ENCODE peak calls at places on chromosomes 16 and 17, in six cellular contexts. D, E, R, P, X and Y are unnamed samples.

GRCh38 chr17:76824103-76824502 is 44.1 kb upstream of the MGAT5B start:
- DNase-seq in D (no peak), R (no peak), E (no peak), X (no peak), P (no peak), Y (no peak)

GRCh38 chr17:44222112-44222869 is 2.8 kb upstream of the UBTF start:
- DNase-seq in E (peak), P (no peak), R (peak), X (peak), D (peak), Y (peak)

GRCh38 chr16:54106078-54106477 is 180.5 kb downstream of the IRX3 start:
- DNase-seq in P (no peak), D (no peak), X (no peak), E (no peak), R (no peak), Y (no peak)

GRCh38 chr17:9658593-9659211 is 13.4 kb downstream of the USP43 start:
- DNase-seq in D (no peak), E (no peak), P (no peak), X (peak), R (no peak), Y (peak)

GRCh38 chr16:3009568-3010390 is 2.9 kb upstream of the CLDN9 start:
- DNase-seq in R (no peak), D (peak), P (no peak), E (no peak), X (peak), Y (no peak)

GRCh38 chr17:49548506-49549310 is 27.0 kb upstream of the NXPH3 start:
- DNase-seq in P (no peak), R (no peak), E (peak), X (peak), D (no peak), Y (no peak)

GRCh38 chr17:30530346-30531025 is 53.3 kb downstream of the GOSR1 start:
- DNase-seq in E (no peak), X (peak), D (no peak), P (no peak), R (no peak), Y (no peak)

GRCh38 chr17:27669136-27669535 is 38.1 kb downstream of the LGALS9 start:
- DNase-seq in E (no peak), R (no peak), P (no peak), D (no peak), X (no peak), Y (no peak)

GRCh38 chr16:3058173-3059030 is 7.0 kb upstream of the IL32 start:
- DNase-seq in D (no peak), P (no peak), R (peak), E (peak), X (peak), Y (no peak)

GRCh38 chr16:2090819-2091721 is 43.3 kb downstream of the TSC2 start:
- DNase-seq in R (peak), X (peak), P (no peak), E (peak), D (peak), Y (peak)

GRCh38 chr17:36942631-36943125 is 5.4 kb downstream of the LHX1 start:
- DNase-seq in D (no peak), P (no peak), R (no peak), E (no peak), X (no peak), Y (no peak)

GRCh38 chr17:50199651-50200446 is 1.6 kb downstream of the COL1A1 start:
- DNase-seq in P (peak), R (peak), X (peak), E (peak), D (peak), Y (peak)

GRCh38 chr16:63652091-63652490 is 1469.8 kb downstream of the CDH11 start:
- DNase-seq in R (no peak), X (no peak), D (no peak), P (no peak), E (no peak), Y (no peak)

GRCh38 chr16:49995720-49996119 is 29.3 kb upstream of the CNEP1R1 start:
- DNase-seq in R (no peak), D (no peak), P (no peak), E (no peak), X (no peak), Y (no peak)

GRCh38 chr17:13561606-13562270 is 40.0 kb downstream of the HS3ST3A1 start:
- DNase-seq in R (peak), X (no peak), D (no peak), E (no peak), P (no peak), Y (peak)

GRCh38 chr17:61770752-61771533 is 92.4 kb downstream of the BRIP1 start:
- DNase-seq in P (no peak), R (no peak), D (no peak), X (peak), E (peak), Y (peak)

GRCh38 chr17:36632916-36633846 is 31.8 kb downstream of the MRM1 start:
- DNase-seq in X (no peak), D (no peak), R (no peak), E (no peak), P (no peak), Y (no peak)

DNA sequence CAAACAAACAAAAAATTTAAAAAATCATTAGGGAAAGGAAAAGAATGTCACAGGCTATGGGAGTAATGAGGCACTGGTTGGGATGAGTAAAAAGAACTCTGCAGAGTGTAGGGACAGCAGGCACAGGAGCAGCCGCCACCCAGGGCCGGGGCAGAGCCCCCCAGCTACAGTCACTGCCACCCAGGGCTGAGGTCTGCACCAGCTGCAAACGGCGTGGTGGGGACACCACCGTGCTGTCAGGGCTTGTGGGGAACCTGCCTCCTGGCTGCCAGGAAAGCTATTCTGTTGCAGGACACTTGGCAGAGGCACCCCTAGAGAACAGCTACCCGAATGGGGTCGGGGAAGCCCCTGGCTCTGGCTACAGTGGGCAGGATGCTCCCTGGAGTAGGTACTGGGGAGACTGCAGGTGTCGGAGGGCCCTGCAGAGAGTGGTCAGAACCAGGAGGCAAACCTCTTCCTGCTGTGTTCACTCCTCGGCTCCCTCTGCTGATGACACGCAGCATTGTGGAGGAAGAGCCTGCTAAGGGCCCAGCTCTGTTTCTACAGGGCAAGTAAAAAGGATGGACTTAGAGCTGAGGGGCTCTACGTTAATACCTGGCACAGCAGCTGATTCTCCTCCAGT is 32.3 kb upstream of the CAPN15 start:
- DNase-seq in E (peak), D (no peak), X (peak), R (no peak), P (no peak), Y (no peak)
- TF ChIP-seq CTCF in E (peak), D (no peak), X (peak), R (peak), P (no peak), Y (peak)

DNA sequence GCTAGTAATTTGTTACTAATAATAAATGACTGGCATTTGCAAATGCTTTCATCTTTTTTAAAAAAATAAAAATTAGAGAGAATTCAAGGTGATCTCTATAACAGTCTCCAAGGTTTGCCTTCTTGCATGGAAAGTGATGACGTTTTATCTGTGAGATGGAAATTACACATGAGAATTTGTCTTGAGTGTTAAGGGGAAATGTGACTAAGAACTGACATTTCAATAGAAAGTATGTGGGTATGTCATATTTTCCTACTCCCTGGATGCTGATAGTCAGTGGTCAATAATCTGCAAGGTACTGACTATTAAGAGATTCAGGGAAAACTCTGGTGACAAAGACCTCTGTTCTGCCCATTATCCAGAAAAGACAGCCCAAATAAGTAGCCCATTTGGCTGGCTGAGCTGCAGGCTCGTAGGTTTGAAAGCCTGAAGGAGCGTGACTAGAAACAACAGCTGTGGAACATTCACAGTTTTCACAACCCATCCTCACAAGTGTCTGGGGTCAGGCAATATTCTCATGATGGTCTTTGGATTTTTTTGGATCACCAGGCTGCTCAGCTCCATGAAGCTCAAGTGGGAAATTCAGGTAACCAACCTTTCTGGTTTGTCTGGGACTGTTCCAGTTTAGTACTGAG is 49.7 kb upstream of the WSCD1 start:
- DNase-seq in E (no peak), D (no peak), R (no peak), X (no peak), P (no peak), Y (no peak)
- H3K4me3 ChIP-seq in E (no peak), D (no peak), R (no peak), X (no peak), P (no peak), Y (no peak)

DNA sequence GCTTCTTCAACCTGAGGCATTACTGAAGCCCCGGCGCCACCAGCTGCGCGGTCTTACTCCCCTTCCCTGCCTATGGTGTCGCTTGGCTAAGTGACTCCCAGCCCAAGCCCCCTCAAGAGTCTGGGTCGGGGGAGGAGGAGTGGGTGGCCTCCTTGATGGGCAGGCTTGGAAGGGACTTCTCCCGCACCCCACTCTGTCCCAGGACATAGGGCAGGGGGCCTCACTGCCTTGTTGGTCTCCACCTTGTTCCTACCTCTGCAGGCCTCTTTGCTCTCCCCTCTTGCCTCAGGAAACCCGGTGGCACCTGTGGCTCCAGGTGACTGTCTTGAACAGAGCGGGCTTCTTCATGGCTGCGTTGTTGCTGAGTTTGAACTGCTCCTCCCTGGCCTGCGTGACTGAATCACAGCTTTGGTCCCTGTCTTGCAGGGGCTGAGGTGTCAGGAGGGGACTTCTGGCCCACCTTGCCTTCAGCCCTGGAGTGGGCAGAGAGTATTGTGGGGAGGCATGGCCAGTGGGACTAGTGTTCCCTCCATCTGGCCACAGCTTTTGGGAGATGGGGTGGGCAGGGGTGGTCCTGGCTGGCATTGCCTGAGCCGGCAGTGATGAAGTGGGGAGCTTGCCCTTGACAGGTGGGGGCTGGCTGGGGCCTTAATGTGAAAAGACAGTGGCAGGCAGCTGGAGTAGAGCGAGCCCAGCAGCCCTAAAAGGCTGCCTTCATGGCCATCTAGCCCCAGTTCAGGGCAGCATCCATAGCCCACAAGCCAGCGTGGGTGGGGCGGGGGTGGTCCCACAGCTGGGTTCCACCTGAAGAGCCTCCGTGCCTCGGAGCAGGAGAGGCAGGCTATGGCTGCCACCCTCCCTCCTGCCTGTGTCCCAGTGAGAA is 7.3 kb downstream of the CBX2 start:
- DNase-seq in X (no peak), R (no peak), D (no peak), E (no peak), P (no peak), Y (no peak)
- TF ChIP-seq CTCF in X (no peak), R (no peak), D (no peak), E (no peak), P (no peak), Y (no peak)

GRCh38 chr17:949623-950338 is 29.8 kb downstream of the NXN start:
- DNase-seq in P (no peak), X (peak), E (no peak), D (no peak), R (no peak), Y (no peak)

GRCh38 chr17:953767-954166 is 25.8 kb downstream of the NXN start:
- DNase-seq in R (no peak), E (no peak), D (no peak), X (no peak), P (no peak), Y (no peak)

GRCh38 chr17:954431-955164 is 25.0 kb downstream of the NXN start:
- DNase-seq in R (no peak), P (no peak), E (peak), X (peak), D (peak), Y (peak)

GRCh38 chr17:948284-948852 is 31.2 kb downstream of the NXN start:
- DNase-seq in P (no peak), X (peak), E (no peak), D (no peak), R (no peak), Y (no peak)

GRCh38 chr17:951388-952132 is 28.0 kb downstream of the NXN start:
- DNase-seq in D (no peak), P (no peak), R (no peak), X (peak), E (peak), Y (peak)
- H3K4me3 ChIP-seq in D (no peak), P (peak), R (no peak), X (no peak), E (peak), Y (no peak)

DNA sequence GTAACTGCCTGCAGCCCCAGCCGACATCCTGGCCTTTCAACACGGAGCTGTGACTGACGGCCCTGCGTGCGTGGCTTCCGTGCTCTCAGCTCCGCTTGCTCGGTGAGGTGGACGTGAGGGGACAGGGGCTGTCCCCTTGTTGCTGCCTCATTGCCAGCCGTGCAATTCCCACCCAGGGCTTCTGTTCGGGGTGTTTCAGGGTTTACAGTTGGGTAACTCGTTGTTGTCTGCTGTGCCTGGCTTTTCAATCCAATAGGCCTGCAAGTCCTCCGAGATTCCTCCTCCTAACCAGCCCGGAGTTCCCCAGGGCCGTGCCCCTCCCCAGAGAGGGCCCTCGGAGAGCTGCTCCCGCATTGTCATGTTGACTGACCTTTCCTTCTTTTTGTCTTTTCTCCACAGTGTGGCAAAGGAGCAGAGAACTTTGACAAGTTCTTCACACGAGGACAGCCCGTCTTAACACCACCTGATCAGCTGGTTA is 31.4 kb upstream of the CACNG5 start:
- DNase-seq in X (no peak), E (no peak), D (no peak), R (no peak), P (no peak), Y (no peak)
- TF ChIP-seq CTCF in X (no peak), E (no peak), D (no peak), R (no peak), P (no peak), Y (no peak)

DNA sequence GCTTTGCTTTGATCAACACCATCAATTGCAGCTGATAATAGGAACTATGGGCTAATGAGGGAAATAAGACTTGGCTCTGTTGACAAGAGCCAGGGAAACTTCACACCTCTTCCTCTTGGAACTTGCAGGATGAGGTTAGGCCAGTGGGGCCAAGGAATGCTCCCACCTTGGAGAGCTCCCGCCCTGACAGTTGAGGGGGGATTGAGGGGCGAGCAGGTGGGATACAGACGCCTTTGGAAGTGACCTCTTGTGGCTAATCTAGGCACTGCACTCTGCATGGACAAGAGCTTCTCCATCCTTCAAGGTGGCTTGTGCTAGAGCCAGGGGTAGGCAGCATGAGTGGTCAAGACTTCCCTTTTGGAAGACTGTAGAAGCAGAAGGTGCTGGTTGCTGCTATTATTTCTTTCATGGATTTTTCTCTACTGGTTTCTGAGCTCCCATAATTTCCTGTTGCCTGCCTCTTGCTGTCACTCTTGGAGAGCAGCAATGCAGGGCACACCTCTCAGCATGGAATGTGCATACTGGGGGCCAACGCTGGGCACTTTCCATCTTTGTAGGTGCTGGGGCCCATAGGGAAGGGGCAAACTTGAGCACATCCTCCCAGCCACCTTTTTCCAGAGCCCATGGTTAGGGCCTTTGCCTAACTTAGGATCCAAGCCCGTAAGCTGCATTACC is 2.3 kb upstream of the PHF12 start:
- DNase-seq in E (no peak), R (peak), D (peak), P (no peak), X (peak), Y (no peak)
- H3K4me3 ChIP-seq in E (no peak), R (no peak), D (no peak), P (no peak), X (no peak), Y (no peak)